ENCODE peak calls at places on chromosomes 16 and 17, in ten cellular contexts. U is left cardiac atrium; P is adrenal gland; V is CD4-positive, CD25-positive, alpha-beta regulatory T cell; R is NCI-H2029; D is AG09309; T is activated T-helper 1 cell treated with anti-CD3 and anti-CD28 coated beads, Interleukin-12 subunit alpha, Interleukin-12 subunit beta, Interleukin-2, Interleukin-4 antibody, amounts not matched to agents 30 ng/mL and 10 ng/mL and 1 ng/mL, durations not matched to agents 14 hours and 24 hours and 36 hours; M is progenitor cell of endocrine pancreas; A is stimulated activated CD8-positive, alpha-beta memory T cell treated with anti-CD3 and anti-CD28 coated beads, Interleukin-2, amount 100 ng/mL, for 48 hours; G is A549. H is an unnamed sample.

GRCh38 chr17:10435096-10435495 is 13.3 kb upstream of the MYH8 start:
- DNase-seq in D (no peak), R (no peak), G (no peak), V (no peak), T (no peak), M (no peak), U (no peak), A (no peak), P (no peak), H (no peak)

GRCh38 chr16:3737181-3737580 is 19.9 kb upstream of the TRAP1 start:
- DNase-seq in V (no peak), U (no peak), T (no peak), M (no peak), A (no peak), P (no peak), D (no peak), R (no peak), G (no peak), H (no peak)

GRCh38 chr16:75065149-75065807 is 51.3 kb downstream of the LDHD start:
- DNase-seq in G (peak), A (peak), R (no peak), M (no peak), T (peak), P (no peak), D (no peak), U (no peak), V (no peak), H (no peak)

GRCh38 chr16:67184453-67185002 is 765 bp upstream of the MATCAP1 start:
- DNase-seq in A (no peak), T (no peak), R (no peak), D (no peak), V (no peak), P (no peak), G (peak), U (no peak), M (no peak), H (no peak)

GRCh38 chr17:34542700-34543336 is 36.6 kb upstream of the TMEM132E start:
- DNase-seq in V (peak), U (peak), T (peak), R (no peak), D (no peak), A (no peak), P (no peak), G (peak), M (no peak), H (peak)

GRCh38 chr17:13931111-13931526 is 138.2 kb upstream of the COX10 start:
- DNase-seq in G (no peak), D (peak), U (no peak), V (no peak), P (peak), R (no peak), M (no peak), A (no peak), T (no peak), H (no peak)

GRCh38 chr17:42296012-42296411 is 7.7 kb downstream of the STAT5A start:
- DNase-seq in P (no peak), A (no peak), V (no peak), U (no peak), D (no peak), M (no peak), T (no peak), G (no peak), R (no peak), H (no peak)

GRCh38 chr17:77959926-77960521 is 1.5 kb downstream of the TNRC6C start:
- DNase-seq in U (no peak), R (no peak), T (no peak), P (no peak), D (no peak), M (no peak), G (no peak), V (no peak), A (no peak), H (peak)

GRCh38 chr17:42311240-42312034 is 23.1 kb downstream of the STAT5A start:
- DNase-seq in V (no peak), R (no peak), P (peak), D (peak), A (no peak), T (no peak), G (no peak), U (peak), M (no peak), H (no peak)

GRCh38 chr17:5226940-5227878 is 7.5 kb downstream of the SCIMP start:
- DNase-seq in T (no peak), R (no peak), V (no peak), A (peak), G (no peak), U (no peak), D (no peak), M (no peak), P (no peak), H (no peak)

GRCh38 chr16:74774223-74775139 is at the start of gene FA2H:
- DNase-seq in U (peak), P (peak), A (peak), M (peak), V (peak), T (peak), G (peak), R (peak), D (no peak), H (peak)

GRCh38 chr17:52148969-52149351 is 9.6 kb downstream of the CA10 start:
- DNase-seq in G (no peak), T (no peak), P (no peak), R (peak), V (no peak), D (no peak), U (no peak), A (no peak), M (no peak), H (no peak)